ENCODE peak calls at places on chromosomes 16 and 17, in ten cellular contexts. H is psoas muscle, G is brain microvascular endothelial cell, U is heart left ventricle, D is hepatocyte, Q is PC-9, Y is AG04450, B is bronchial epithelial cell, Z is adrenal gland, A is stomach. E is an unnamed sample.
A peak's percentile ranks its signal among the peaks of the same experiment; 100 is the strongest.

GRCh38 chr17:8776861-8777260 is 18.5 kb upstream of the SPDYE4 start:
- DNase-seq in H (no peak), G (no peak), U (no peak), D (no peak), Q (no peak), Y (no peak), B (no peak), Z (no peak), A (no peak), E (no peak)

GRCh38 chr16:10296956-10297340 is 88.9 kb upstream of the ATF7IP2 start:
- DNase-seq in H (no peak), G (no peak), U (no peak), D (no peak), Q (no peak), Y (no peak), B (no peak), Z (no peak), A (no peak), E (no peak)

GRCh38 chr16:18788828-18789514 is 1.2 kb downstream of the RPS15A start:
- DNase-seq in H (no peak), G (no peak), U (no peak), D (no peak), Q (no peak), Y (no peak), B (peak; percentile 10), Z (no peak), A (no peak), E (no peak)

GRCh38 chr17:82871056-82871775 is 31.4 kb upstream of the ZNF750 start:
- DNase-seq in H (no peak), G (no peak), U (no peak), D (no peak), Q (no peak), Y (no peak), B (peak; percentile 45), Z (no peak), A (no peak), E (no peak)

GRCh38 chr17:81193470-81194224 is 27.6 kb upstream of the AATK start:
- DNase-seq in H (no peak), G (no peak), U (no peak), D (no peak), Q (no peak), Y (no peak), B (no peak), Z (no peak), A (no peak), E (no peak)

GRCh38 chr16:23074423-23074822 is 74.8 kb downstream of the USP31 start:
- DNase-seq in H (no peak), G (no peak), U (peak; percentile 67), D (no peak), Q (no peak), Y (no peak), B (no peak), Z (peak; percentile 50), A (no peak), E (no peak)

GRCh38 chr17:31653710-31654109 is 205.3 kb downstream of the COPRS start:
- DNase-seq in H (no peak), G (no peak), U (no peak), D (no peak), Q (no peak), Y (no peak), B (no peak), Z (no peak), A (no peak), E (no peak)

GRCh38 chr17:45326566-45326965 is 9.7 kb upstream of the MAP3K14 start:
- DNase-seq in H (no peak), G (no peak), U (no peak), D (no peak), Q (no peak), Y (no peak), B (no peak), Z (no peak), A (peak; percentile 10), E (no peak)

GRCh38 chr16:1289480-1289872 is 20.0 kb upstream of the UBE2I start:
- DNase-seq in H (no peak), G (no peak), U (no peak), D (no peak), Q (no peak), Y (no peak), B (no peak), Z (no peak), A (no peak), E (no peak)
- H3K27me3 ChIP-seq in H (peaks cover 32% of the 10 kb centered on the region), G (peaks cover 44% of the 10 kb centered on the region), U (peaks cover 25% of the 10 kb centered on the region), D (peaks cover 9% of the 10 kb centered on the region), Q (peaks cover 37% of the 10 kb centered on the region), Y (peaks cover 62% of the 10 kb centered on the region), B (peaks cover 15% of the 10 kb centered on the region), Z (peaks cover 40% of the 10 kb centered on the region), A (peaks cover 56% of the 10 kb centered on the region), E (peaks cover 5% of the 10 kb centered on the region)

GRCh38 chr16:53129281-53130192 is 74.7 kb downstream of the CHD9 start:
- DNase-seq in H (no peak), G (peak; percentile 53), U (no peak), D (peak; percentile 42), Q (no peak), Y (peak; percentile 48), B (peak; percentile 33), Z (no peak), A (no peak), E (no peak)

GRCh38 chr16:53132406-53132805 is 77.6 kb downstream of the CHD9 start:
- DNase-seq in H (no peak), G (no peak), U (no peak), D (no peak), Q (no peak), Y (no peak), B (no peak), Z (no peak), A (no peak), E (no peak)

GRCh38 chr16:53131050-53131362 is 76.2 kb downstream of the CHD9 start:
- DNase-seq in H (no peak), G (no peak), U (no peak), D (no peak), Q (no peak), Y (no peak), B (no peak), Z (no peak), A (peak; percentile 31), E (no peak)

GRCh38 chr16:53131363-53132071 is 76.7 kb downstream of the CHD9 start:
- DNase-seq in H (peak; percentile 74), G (no peak), U (peak; percentile 68), D (peak; percentile 80), Q (peak; percentile 34), Y (no peak), B (peak; percentile 37), Z (peak; percentile 80), A (peak; percentile 72), E (peak; percentile 55)

GRCh38 chr16:53130193-53131049 is 75.6 kb downstream of the CHD9 start:
- DNase-seq in H (peak; percentile 98), G (peak; percentile 90), U (peak; percentile 98), D (peak; percentile 98), Q (peak; percentile 95), Y (peak; percentile 87), B (peak; percentile 73), Z (peak; percentile 98), A (peak; percentile 97), E (peak; percentile 96)
- TF ChIP-seq CTCF in H (peak; percentile 81), G (peak; percentile 49), U (peak; percentile 55), D (peak; percentile 59), Q (peak; percentile 51), Y (peak; percentile 53), B (peak; percentile 47), Z (peak; percentile 96), A (no peak), E (peak; percentile 52)

GRCh38 chr16:54210437-54211081 is 76.0 kb downstream of the IRX3 start:
- DNase-seq in H (no peak), G (no peak), U (no peak), D (no peak), Q (no peak), Y (no peak), B (no peak), Z (no peak), A (no peak), E (no peak)
- H3K27me3 ChIP-seq in H (no peaks in the 10 kb centered on the region), G (no peaks in the 10 kb centered on the region), U (no peaks in the 10 kb centered on the region), D (no peaks in the 10 kb centered on the region), Q (no peaks in the 10 kb centered on the region), Y (peaks cover 8% of the 10 kb centered on the region), B (peaks cover 2% of the 10 kb centered on the region), Z (no peaks in the 10 kb centered on the region), A (no peaks in the 10 kb centered on the region), E (no peaks in the 10 kb centered on the region)

GRCh38 chr17:916315-916714 is 63.3 kb downstream of the NXN start:
- DNase-seq in H (no peak), G (no peak), U (no peak), D (no peak), Q (no peak), Y (no peak), B (no peak), Z (no peak), A (no peak), E (no peak)
- TF ChIP-seq CTCF in H (no peak), G (no peak), U (no peak), D (peak; percentile 10), Q (no peak), Y (peak; percentile 18), B (no peak), Z (no peak), A (no peak), E (no peak)

DNA sequence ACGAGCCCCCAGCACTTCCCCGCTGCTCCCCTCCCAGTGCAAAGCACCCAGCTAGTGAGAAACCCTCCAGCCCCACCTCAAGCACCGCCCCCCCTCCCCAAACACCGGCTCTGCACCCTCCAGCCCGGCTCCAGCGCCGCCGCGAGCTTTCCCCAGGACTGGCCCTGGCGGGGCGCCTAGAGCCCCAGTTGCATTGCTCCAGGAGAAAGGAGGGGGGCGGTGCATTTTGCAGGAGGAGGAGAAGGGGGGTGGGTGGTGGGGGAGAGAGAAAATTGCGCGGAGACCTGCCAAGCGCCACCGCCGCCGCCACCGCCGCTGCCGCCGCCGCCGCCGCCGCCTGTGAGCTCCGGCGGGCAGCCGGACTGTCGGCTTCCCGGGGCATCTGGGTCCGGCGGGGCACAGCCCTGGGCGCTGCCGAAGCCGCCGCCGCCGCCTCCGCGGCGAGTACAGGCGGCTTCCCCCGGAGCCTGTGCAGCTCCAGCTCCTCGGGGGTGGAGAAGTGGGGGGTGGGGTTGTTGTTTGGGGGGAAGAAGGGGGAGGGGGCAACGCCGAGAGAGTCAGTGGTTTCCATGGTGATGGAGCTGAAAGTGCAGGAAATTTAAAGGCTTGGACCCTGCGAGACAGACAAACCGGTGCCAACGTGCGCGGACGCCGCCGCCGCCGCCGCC is at the start of gene NOG:
- DNase-seq in H (peak; percentile 64), G (no peak), U (peak; percentile 58), D (peak; percentile 82), Q (peak; percentile 67), Y (no peak), B (no peak), Z (peak; percentile 13), A (no peak), E (peak; percentile 44)
- H3K27me3 ChIP-seq in H (peaks cover 1% of the 10 kb centered on the region), G (peaks cover 21% of the 10 kb centered on the region), U (peaks cover 11% of the 10 kb centered on the region), D (peaks cover 75% of the 10 kb centered on the region), Q (no peaks in the 10 kb centered on the region), Y (peaks cover 37% of the 10 kb centered on the region), B (peaks cover 16% of the 10 kb centered on the region), Z (peaks cover 37% of the 10 kb centered on the region), A (peaks cover 73% of the 10 kb centered on the region), E (no peaks in the 10 kb centered on the region)

E was measured in lung.